ENCODE peak calls at places on chromosomes 13 and 19, in five cellular contexts. P, C, L, D and B are unnamed samples.
A peak's percentile ranks its signal among the peaks of the same experiment; 100 is the strongest.

GRCh38 chr19:35928507-35928906 is 7.7 kb upstream of the LRFN3 start:
- DNase-seq in L (no peak), C (no peak), D (no peak), P (no peak), B (no peak)

GRCh38 chr19:8108560-8109445 is 40.6 kb downstream of the FBN3 start:
- DNase-seq in L (no peak), D (no peak), C (no peak), P (no peak), B (no peak)

GRCh38 chr19:17370026-17370587 is 7.0 kb downstream of the PLVAP start:
- DNase-seq in L (no peak), C (no peak), D (no peak), P (no peak), B (no peak)

GRCh38 chr13:80334582-80335260 is 6.2 kb downstream of the SPRY2 start:
- DNase-seq in C (no peak), L (peak; percentile 80), P (no peak), D (no peak), B (no peak)

GRCh38 chr13:21557995-21558394 is 46.0 kb downstream of the MICU2 start:
- DNase-seq in D (peak; percentile 11), C (no peak), L (peak; percentile 71), P (no peak), B (peak; percentile 12)

GRCh38 chr19:1862068-1862423 is 1.3 kb downstream of the KLF16 start:
- DNase-seq in C (no peak), L (no peak), D (no peak), P (no peak), B (no peak)

GRCh38 chr19:35911790-35912189 is 3.7 kb upstream of the TYROBP start:
- DNase-seq in D (peak; percentile 53), P (no peak), C (no peak), L (no peak), B (no peak)

GRCh38 chr19:35715981-35716734 is 1.6 kb upstream of the KMT2B start:
- DNase-seq in C (no peak), P (peak; percentile 26), D (peak; percentile 71), L (no peak), B (peak; percentile 79)

GRCh38 chr13:113052206-113052605 is 53.4 kb upstream of the F7 start:
- DNase-seq in C (no peak), P (no peak), L (no peak), D (no peak), B (no peak)

GRCh38 chr13:35475960-35476943 is at the start of gene MAB21L1:
- DNase-seq in L (no peak), C (no peak), P (no peak), D (no peak), B (peak; percentile 53)

GRCh38 chr19:43928820-43929219 is 6.3 kb downstream of the ZNF45 start:
- DNase-seq in L (no peak), C (no peak), D (no peak), P (no peak), B (no peak)

GRCh38 chr13:112724788-112725345 is 35.0 kb downstream of the ATP11A start:
- DNase-seq in C (no peak), L (no peak), D (no peak), P (no peak), B (no peak)

GRCh38 chr13:76991432-76991795 is 467 bp upstream of the CLN5 start:
- DNase-seq in C (peak; percentile 86), L (no peak), P (no peak), D (no peak), B (no peak)

GRCh38 chr19:8592231-8593009 is 15.2 kb upstream of the MYO1F start:
- DNase-seq in P (no peak), L (peak; percentile 99), C (peak; percentile 95), D (no peak), B (peak; percentile 85)

GRCh38 chr13:85666356-85666755 is 132.9 kb downstream of the SLITRK6 start:
- DNase-seq in P (no peak), D (no peak), L (no peak), C (no peak), B (no peak)

GRCh38 chr13:29897102-29897501 is 46.7 kb upstream of the UBL3 start:
- DNase-seq in L (no peak), C (no peak), P (no peak), D (no peak), B (no peak)

GRCh38 chr19:9937001-9937411 is 691 bp upstream of the OLFM2 start:
- DNase-seq in L (peak; percentile 54), D (no peak), C (no peak), P (no peak), B (no peak)

GRCh38 chr13:33321686-33322473 is 36.3 kb upstream of the STARD13 start:
- DNase-seq in L (no peak), D (no peak), P (no peak), C (no peak), B (no peak)

GRCh38 chr13:113612626-113613025 is 28.1 kb downstream of the TFDP1 start:
- DNase-seq in D (no peak), L (no peak), P (no peak), C (no peak), B (no peak)

GRCh38 chr19:44905437-44906160 is at the start of gene APOE:
- DNase-seq in D (no peak), L (no peak), P (no peak), C (no peak), B (peak; percentile 62)

GRCh38 chr13:78317030-78317429 is 286.3 kb downstream of the POU4F1 start:
- DNase-seq in P (no peak), L (peak; percentile 60), D (no peak), C (no peak), B (no peak)

GRCh38 chr13:40190656-40191100 is 475.8 kb downstream of the FOXO1 start:
- DNase-seq in L (no peak), D (peak; percentile 10), C (peak; percentile 83), P (peak; percentile 3), B (no peak)

GRCh38 chr19:15253076-15253475 is 20.8 kb upstream of the EPHX3 start:
- DNase-seq in P (no peak), D (no peak), L (no peak), C (no peak), B (no peak)

GRCh38 chr19:52336976-52337375 is 933 bp downstream of the ZNF610 start:
- DNase-seq in P (no peak), L (peak; percentile 14), C (no peak), D (no peak), B (no peak)